ENCODE peak calls at places on chromosomes 7 and 10, in seven cellular contexts. One of them, this sample, is unnamed.
A peak's percentile ranks its signal among the peaks of the same experiment; 100 is the strongest.

GRCh38 chr10:4120454-4120853 is 335.4 kb upstream of the KLF6 start:
- DNase-seq in thoracic aorta: no peak
- DNase-seq in heart left ventricle: no peak
- DNase-seq in fibroblast of lung: no peak
- DNase-seq in astrocyte of the spinal cord: no peak
- DNase-seq in mammary epithelial cell: no peak
- DNase-seq in RWPE1: no peak
- DNase-seq in this sample: no peak

GRCh38 chr10:133324198-133324792 is 12.4 kb downstream of the CALY start:
- DNase-seq in mammary epithelial cell: no peak
- DNase-seq in RWPE1: no peak
- DNase-seq in astrocyte of the spinal cord: peak; percentile 20
- DNase-seq in fibroblast of lung: peak; percentile 58
- DNase-seq in thoracic aorta: no peak
- DNase-seq in heart left ventricle: peak; percentile 51
- DNase-seq in this sample: no peak

GRCh38 chr10:73812662-73813061 is 1.3 kb upstream of the NDST2 start:
- DNase-seq in thoracic aorta: no peak
- DNase-seq in mammary epithelial cell: no peak
- DNase-seq in heart left ventricle: no peak
- DNase-seq in fibroblast of lung: no peak
- DNase-seq in astrocyte of the spinal cord: no peak
- DNase-seq in RWPE1: no peak
- DNase-seq in this sample: no peak

GRCh38 chr7:133052357-133052756 is 29.5 kb downstream of the CHCHD3 start:
- DNase-seq in heart left ventricle: no peak
- DNase-seq in RWPE1: no peak
- DNase-seq in thoracic aorta: no peak
- DNase-seq in mammary epithelial cell: no peak
- DNase-seq in fibroblast of lung: peak; percentile 32
- DNase-seq in astrocyte of the spinal cord: no peak
- DNase-seq in this sample: no peak

GRCh38 chr7:10733747-10734146 is 239.9 kb upstream of the PHF14 start:
- DNase-seq in mammary epithelial cell: no peak
- DNase-seq in fibroblast of lung: no peak
- DNase-seq in thoracic aorta: no peak
- DNase-seq in heart left ventricle: no peak
- DNase-seq in RWPE1: no peak
- DNase-seq in astrocyte of the spinal cord: no peak
- DNase-seq in this sample: no peak

GRCh38 chr10:108783897-108784296 is 1139.4 kb downstream of the XPNPEP1 start:
- DNase-seq in mammary epithelial cell: peak; percentile 27
- DNase-seq in fibroblast of lung: peak; percentile 60
- DNase-seq in heart left ventricle: no peak
- DNase-seq in thoracic aorta: no peak
- DNase-seq in astrocyte of the spinal cord: peak; percentile 50
- DNase-seq in RWPE1: no peak
- DNase-seq in this sample: peak; percentile 5

GRCh38 chr7:30459591-30460245 is 18.9 kb downstream of the NOD1 start:
- DNase-seq in thoracic aorta: no peak
- DNase-seq in fibroblast of lung: peak; percentile 96
- DNase-seq in RWPE1: peak; percentile 28
- DNase-seq in heart left ventricle: no peak
- DNase-seq in mammary epithelial cell: no peak
- DNase-seq in astrocyte of the spinal cord: peak; percentile 93
- DNase-seq in this sample: no peak

GRCh38 chr7:19118896-19119301 is 1.5 kb upstream of the TWIST1 start:
- DNase-seq in RWPE1: no peak
- DNase-seq in fibroblast of lung: no peak
- DNase-seq in mammary epithelial cell: no peak
- DNase-seq in heart left ventricle: no peak
- DNase-seq in thoracic aorta: no peak
- DNase-seq in astrocyte of the spinal cord: no peak
- DNase-seq in this sample: no peak

GRCh38 chr10:103733002-103733419 is 122.4 kb downstream of the SH3PXD2A start:
- DNase-seq in fibroblast of lung: no peak
- DNase-seq in RWPE1: no peak
- DNase-seq in heart left ventricle: no peak
- DNase-seq in thoracic aorta: no peak
- DNase-seq in astrocyte of the spinal cord: no peak
- DNase-seq in mammary epithelial cell: no peak
- DNase-seq in this sample: no peak

GRCh38 chr7:44867073-44867990 is 18.0 kb downstream of the PURB start:
- DNase-seq in heart left ventricle: no peak
- DNase-seq in thoracic aorta: no peak
- DNase-seq in RWPE1: peak; percentile 71
- DNase-seq in fibroblast of lung: peak; percentile 91
- DNase-seq in mammary epithelial cell: peak; percentile 75
- DNase-seq in astrocyte of the spinal cord: peak; percentile 89
- DNase-seq in this sample: no peak

GRCh38 chr7:158366346-158366745 is 221.3 kb downstream of the PTPRN2 start:
- DNase-seq in RWPE1: no peak
- DNase-seq in astrocyte of the spinal cord: no peak
- DNase-seq in heart left ventricle: no peak
- DNase-seq in mammary epithelial cell: no peak
- DNase-seq in fibroblast of lung: no peak
- DNase-seq in thoracic aorta: no peak
- DNase-seq in this sample: no peak

GRCh38 chr10:129865413-129865812 is 98.7 kb downstream of the EBF3 start:
- DNase-seq in heart left ventricle: no peak
- DNase-seq in mammary epithelial cell: no peak
- DNase-seq in astrocyte of the spinal cord: no peak
- DNase-seq in fibroblast of lung: no peak
- DNase-seq in RWPE1: no peak
- DNase-seq in thoracic aorta: no peak
- DNase-seq in this sample: no peak

GRCh38 chr10:108598831-108599230 is 1324.5 kb downstream of the XPNPEP1 start:
- DNase-seq in heart left ventricle: no peak
- DNase-seq in fibroblast of lung: peak; percentile 36
- DNase-seq in astrocyte of the spinal cord: no peak
- DNase-seq in thoracic aorta: no peak
- DNase-seq in RWPE1: no peak
- DNase-seq in mammary epithelial cell: no peak
- DNase-seq in this sample: no peak

GRCh38 chr7:128154519-128154918 is 86.6 kb upstream of the LEP start:
- DNase-seq in thoracic aorta: no peak
- DNase-seq in fibroblast of lung: no peak
- DNase-seq in heart left ventricle: no peak
- DNase-seq in astrocyte of the spinal cord: no peak
- DNase-seq in RWPE1: no peak
- DNase-seq in mammary epithelial cell: no peak
- DNase-seq in this sample: no peak

GRCh38 chr10:92923416-92923815 is 75.1 kb downstream of the EXOC6 start:
- DNase-seq in thoracic aorta: no peak
- DNase-seq in astrocyte of the spinal cord: no peak
- DNase-seq in RWPE1: no peak
- DNase-seq in mammary epithelial cell: peak; percentile 1
- DNase-seq in heart left ventricle: no peak
- DNase-seq in fibroblast of lung: no peak
- DNase-seq in this sample: no peak

GRCh38 chr10:103696411-103697145 is 158.8 kb downstream of the SH3PXD2A start:
- DNase-seq in mammary epithelial cell: peak; percentile 93
- DNase-seq in astrocyte of the spinal cord: peak; percentile 94
- DNase-seq in fibroblast of lung: peak; percentile 97
- DNase-seq in heart left ventricle: peak; percentile 80
- DNase-seq in thoracic aorta: peak; percentile 67
- DNase-seq in RWPE1: peak; percentile 98
- DNase-seq in this sample: peak; percentile 74

GRCh38 chr7:71633571-71634008 is 501.6 kb downstream of the GALNT17 start:
- DNase-seq in RWPE1: peak; percentile 66
- DNase-seq in thoracic aorta: no peak
- DNase-seq in fibroblast of lung: peak; percentile 97
- DNase-seq in heart left ventricle: no peak
- DNase-seq in mammary epithelial cell: peak; percentile 4
- DNase-seq in astrocyte of the spinal cord: peak; percentile 93
- DNase-seq in this sample: peak; percentile 3

GRCh38 chr7:43869898-43870240 is 552 bp upstream of the MRPS24 start:
- DNase-seq in heart left ventricle: peak; percentile 42
- DNase-seq in RWPE1: peak; percentile 86
- DNase-seq in fibroblast of lung: peak; percentile 95
- DNase-seq in astrocyte of the spinal cord: peak; percentile 88
- DNase-seq in mammary epithelial cell: peak; percentile 93
- DNase-seq in thoracic aorta: no peak
- DNase-seq in this sample: no peak

GRCh38 chr7:44058759-44059218 is 6.6 kb downstream of the PGAM2 start:
- DNase-seq in fibroblast of lung: no peak
- DNase-seq in astrocyte of the spinal cord: no peak
- DNase-seq in heart left ventricle: peak; percentile 17
- DNase-seq in RWPE1: no peak
- DNase-seq in thoracic aorta: no peak
- DNase-seq in mammary epithelial cell: no peak
- DNase-seq in this sample: no peak

DNA sequence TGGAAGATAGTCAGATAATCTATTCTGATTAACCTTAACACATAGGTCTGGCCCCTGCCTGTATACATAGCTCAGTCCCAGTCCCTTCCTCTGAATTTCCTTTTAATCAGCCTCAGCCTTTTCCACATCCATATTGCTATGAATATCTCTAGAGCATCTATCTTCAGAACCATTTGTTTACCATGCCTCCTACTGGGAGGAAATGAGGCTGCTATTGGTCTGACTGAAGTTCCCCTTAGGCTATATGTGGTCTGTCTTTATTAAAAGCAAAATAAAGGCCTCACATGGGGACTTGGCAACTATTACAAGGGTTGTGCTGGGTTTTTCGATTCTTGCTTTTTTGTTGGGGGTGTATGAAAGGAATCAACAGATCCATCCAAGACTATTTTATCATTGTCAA is 318.9 kb downstream of the HPSE2 start:
- DNase-seq in fibroblast of lung: no peak
- DNase-seq in mammary epithelial cell: no peak
- DNase-seq in astrocyte of the spinal cord: no peak
- DNase-seq in RWPE1: no peak
- DNase-seq in thoracic aorta: no peak
- DNase-seq in heart left ventricle: no peak
- DNase-seq in this sample: no peak
- TF ChIP-seq CTCF in fibroblast of lung: peak; percentile 12
- TF ChIP-seq CTCF in mammary epithelial cell: no peak
- TF ChIP-seq CTCF in astrocyte of the spinal cord: no peak
- TF ChIP-seq CTCF in RWPE1: no peak
- TF ChIP-seq CTCF in thoracic aorta: no peak
- TF ChIP-seq CTCF in heart left ventricle: no peak
- TF ChIP-seq CTCF in this sample: no peak

GRCh38 chr7:33909312-33909711 is 4.0 kb downstream of the BMPER start:
- DNase-seq in astrocyte of the spinal cord: no peak
- DNase-seq in mammary epithelial cell: no peak
- DNase-seq in fibroblast of lung: no peak
- DNase-seq in RWPE1: no peak
- DNase-seq in heart left ventricle: no peak
- DNase-seq in thoracic aorta: no peak
- DNase-seq in this sample: no peak
- TF ChIP-seq CTCF in astrocyte of the spinal cord: no peak
- TF ChIP-seq CTCF in mammary epithelial cell: no peak
- TF ChIP-seq CTCF in fibroblast of lung: no peak
- TF ChIP-seq CTCF in RWPE1: no peak
- TF ChIP-seq CTCF in heart left ventricle: no peak
- TF ChIP-seq CTCF in thoracic aorta: no peak
- TF ChIP-seq CTCF in this sample: no peak

DNA sequence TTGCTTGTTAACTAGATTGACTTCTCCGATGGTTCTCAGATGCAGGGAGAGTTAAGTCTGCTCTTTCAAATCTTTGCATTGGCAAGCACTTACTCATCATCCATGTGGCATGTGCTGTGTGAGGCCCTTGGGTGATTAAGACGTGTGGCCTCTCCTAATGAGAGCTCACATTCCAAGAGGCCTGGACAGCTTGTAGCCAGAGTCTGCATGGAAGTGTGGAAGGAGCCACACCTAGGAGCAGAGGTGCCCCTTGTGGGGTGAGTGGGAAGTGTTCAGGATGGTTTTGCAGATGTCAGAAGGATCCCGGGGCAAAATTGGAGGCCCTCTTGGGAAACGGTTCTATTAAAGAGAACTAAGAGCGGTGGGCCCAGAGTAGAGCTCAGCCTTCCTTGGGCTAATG is 225.9 kb downstream of the PAXIP1 start:
- DNase-seq in heart left ventricle: no peak
- DNase-seq in thoracic aorta: no peak
- DNase-seq in RWPE1: peak; percentile 61
- DNase-seq in fibroblast of lung: peak; percentile 92
- DNase-seq in astrocyte of the spinal cord: no peak
- DNase-seq in mammary epithelial cell: peak; percentile 1
- DNase-seq in this sample: no peak
- TF ChIP-seq CTCF in heart left ventricle: no peak
- TF ChIP-seq CTCF in thoracic aorta: no peak
- TF ChIP-seq CTCF in RWPE1: no peak
- TF ChIP-seq CTCF in fibroblast of lung: no peak
- TF ChIP-seq CTCF in astrocyte of the spinal cord: no peak
- TF ChIP-seq CTCF in mammary epithelial cell: no peak
- TF ChIP-seq CTCF in this sample: peak; percentile 1

GRCh38 chr10:118666350-118666749 is 70.9 kb upstream of the PRLHR start:
- DNase-seq in RWPE1: no peak
- DNase-seq in mammary epithelial cell: no peak
- DNase-seq in astrocyte of the spinal cord: no peak
- DNase-seq in heart left ventricle: no peak
- DNase-seq in thoracic aorta: no peak
- DNase-seq in fibroblast of lung: no peak
- DNase-seq in this sample: no peak

GRCh38 chr10:118669835-118670234 is 74.4 kb upstream of the PRLHR start:
- DNase-seq in mammary epithelial cell: no peak
- DNase-seq in fibroblast of lung: no peak
- DNase-seq in RWPE1: no peak
- DNase-seq in astrocyte of the spinal cord: no peak
- DNase-seq in thoracic aorta: no peak
- DNase-seq in heart left ventricle: no peak
- DNase-seq in this sample: no peak

GRCh38 chr10:118667732-118668131 is 72.3 kb upstream of the PRLHR start:
- DNase-seq in fibroblast of lung: no peak
- DNase-seq in heart left ventricle: no peak
- DNase-seq in astrocyte of the spinal cord: no peak
- DNase-seq in RWPE1: no peak
- DNase-seq in mammary epithelial cell: no peak
- DNase-seq in thoracic aorta: no peak
- DNase-seq in this sample: no peak

GRCh38 chr10:118669020-118669766 is 73.7 kb upstream of the PRLHR start:
- DNase-seq in astrocyte of the spinal cord: peak; percentile 83
- DNase-seq in RWPE1: no peak
- DNase-seq in heart left ventricle: peak; percentile 38
- DNase-seq in fibroblast of lung: peak; percentile 82
- DNase-seq in thoracic aorta: no peak
- DNase-seq in mammary epithelial cell: no peak
- DNase-seq in this sample: no peak

DNA sequence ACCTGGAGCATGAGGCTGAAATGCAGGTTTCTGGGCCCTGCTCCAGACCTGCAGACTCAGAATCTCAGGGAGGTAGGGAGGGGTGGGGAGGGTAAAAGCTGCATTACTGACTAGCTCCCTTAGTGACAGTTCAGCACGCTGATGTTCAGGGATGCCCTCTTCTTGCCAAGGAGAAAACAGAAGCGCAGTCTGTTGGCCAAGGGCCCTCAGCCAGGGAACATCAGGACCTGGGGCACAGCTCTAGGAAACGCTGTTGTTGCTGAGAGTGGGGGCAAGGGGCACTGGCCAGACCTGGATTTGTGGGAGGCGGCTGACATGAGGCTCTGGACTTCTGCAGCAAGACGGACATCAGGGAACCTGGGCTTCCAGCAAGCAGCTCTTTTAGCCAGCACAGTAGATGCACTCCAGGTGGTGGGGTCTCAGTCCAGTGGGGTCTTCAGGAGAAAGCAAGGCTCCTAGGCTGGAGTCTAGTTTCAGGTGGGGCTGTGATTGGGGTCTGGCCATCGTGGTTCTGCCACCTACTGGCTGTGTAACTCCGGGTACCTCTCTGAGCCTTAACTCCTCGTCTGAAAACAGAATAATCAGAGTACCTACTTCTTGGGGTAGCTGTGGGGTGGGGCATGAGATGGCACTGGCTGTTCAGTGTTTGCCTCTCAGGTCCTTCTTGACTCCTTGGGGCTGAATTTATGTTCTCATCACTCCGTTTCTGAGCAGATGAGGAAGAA is 72.9 kb upstream of the PRLHR start:
- DNase-seq in astrocyte of the spinal cord: no peak
- DNase-seq in fibroblast of lung: no peak
- DNase-seq in RWPE1: no peak
- DNase-seq in heart left ventricle: no peak
- DNase-seq in mammary epithelial cell: no peak
- DNase-seq in thoracic aorta: no peak
- DNase-seq in this sample: no peak
- TF ChIP-seq CTCF in astrocyte of the spinal cord: peak; percentile 8
- TF ChIP-seq CTCF in fibroblast of lung: no peak
- TF ChIP-seq CTCF in RWPE1: no peak
- TF ChIP-seq CTCF in heart left ventricle: no peak
- TF ChIP-seq CTCF in mammary epithelial cell: no peak
- TF ChIP-seq CTCF in thoracic aorta: no peak
- TF ChIP-seq CTCF in this sample: no peak